ENCODE peak calls at places on chromosomes 16 and 17, in eight cellular contexts. Y is gastrocnemius medialis, D is prostate gland, L is stomach, V is endothelial cell of umbilical vein, N is left ventricle myocardium inferior, R is thoracic aorta, O is left lung. K is an unnamed sample. For H3K36me3, the result is how much of the 10 kb centered on the place peaks cover.

GRCh38 chr17:488993-489757 is 136.6 kb upstream of the RPH3AL start:
- DNase-seq in Y (no peak), D (no peak), L (no peak), V (peak), N (no peak), R (no peak), O (no peak), K (no peak)

GRCh38 chr17:18858567-18859245 is 775 bp downstream of the PRPSAP2 start:
- DNase-seq in Y (no peak), D (no peak), L (no peak), V (no peak), N (no peak), R (no peak), O (no peak), K (peak)

GRCh38 chr16:47234-47633 is 6.2 kb downstream of the POLR3K start:
- DNase-seq in Y (no peak), D (no peak), L (no peak), V (no peak), N (no peak), R (no peak), O (no peak), K (no peak)

GRCh38 chr16:88361775-88362174 is 21.0 kb upstream of the ZNF469 start:
- DNase-seq in Y (no peak), D (no peak), L (no peak), V (no peak), N (no peak), R (no peak), O (no peak), K (no peak)

GRCh38 chr17:8417806-8418205 is 17.9 kb upstream of the NDEL1 start:
- DNase-seq in Y (no peak), D (no peak), L (no peak), V (no peak), N (no peak), R (no peak), O (no peak), K (peak)

GRCh38 chr16:3902731-3903130 is 22.2 kb upstream of the CREBBP start:
- DNase-seq in Y (peak), D (no peak), L (no peak), V (no peak), N (no peak), R (no peak), O (no peak), K (no peak)

GRCh38 chr16:19696961-19697360 is 21.1 kb downstream of the KNOP1 start:
- DNase-seq in Y (no peak), D (no peak), L (no peak), V (no peak), N (no peak), R (no peak), O (no peak), K (no peak)

GRCh38 chr16:84924339-84925091 is 86.8 kb downstream of the ZDHHC7 start:
- DNase-seq in Y (peak), D (no peak), L (no peak), V (no peak), N (peak), R (no peak), O (no peak), K (no peak)

GRCh38 chr16:17283022-17283421 is 187.7 kb downstream of the XYLT1 start:
- DNase-seq in Y (no peak), D (no peak), L (no peak), V (no peak), N (no peak), R (no peak), O (no peak), K (no peak)

DNA sequence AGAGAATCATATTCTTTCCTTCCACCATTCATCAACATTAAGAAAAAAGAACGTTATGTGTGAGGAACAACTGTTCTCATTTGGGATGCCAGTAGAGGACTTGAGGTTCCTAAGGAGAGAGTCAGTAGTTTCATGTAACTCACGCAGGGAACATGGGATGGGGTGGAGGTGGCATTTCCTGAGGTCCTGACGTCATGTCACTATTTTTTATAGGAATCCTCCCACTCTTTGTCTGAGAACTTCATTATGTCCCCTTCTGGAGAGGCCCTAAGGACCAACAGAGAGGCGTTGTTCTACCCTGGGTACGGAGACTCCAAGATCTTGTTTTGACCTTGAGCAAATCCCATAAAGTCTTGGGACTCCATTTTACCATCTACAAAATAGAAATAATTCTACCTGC is 211.7 kb upstream of the SOX9 start:
- DNase-seq in Y (no peak), D (no peak), L (no peak), V (no peak), N (no peak), R (no peak), O (no peak), K (no peak)
- TF ChIP-seq CTCF in Y (no peak), D (no peak), L (no peak), V (no peak), N (no peak), R (no peak), O (no peak), K (no peak)

GRCh38 chr17:42543190-42544079 is 7.4 kb downstream of the NAGLU start:
- DNase-seq in Y (no peak), D (no peak), L (no peak), V (no peak), N (no peak), R (no peak), O (no peak), K (no peak)
- H3K36me3 ChIP-seq in Y (under half), D (under half), L (half or more), V (under half), N (half or more), R (under half), O (half or more), K (under half)

DNA sequence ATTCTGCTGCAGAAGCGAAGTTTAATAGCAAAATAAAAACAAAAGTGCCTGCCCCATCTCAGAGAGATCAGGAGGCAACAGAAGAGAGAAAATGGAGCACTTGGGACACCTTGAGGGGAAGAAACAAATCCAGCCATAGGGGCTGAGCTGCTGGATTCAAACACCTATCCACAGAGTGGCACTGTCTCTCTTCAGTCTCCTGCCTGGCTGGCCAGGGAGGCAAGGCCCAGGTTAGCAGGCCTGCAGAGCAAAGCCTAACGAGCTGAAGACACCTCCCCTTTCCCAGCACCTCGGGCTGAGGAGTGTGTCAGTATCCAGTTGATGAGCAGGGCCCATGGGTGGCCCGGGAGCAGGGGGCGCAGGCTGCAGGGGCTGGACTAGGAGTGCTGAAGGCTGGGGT is 8.8 kb upstream of the KRT31 start:
- DNase-seq in Y (no peak), D (no peak), L (no peak), V (no peak), N (no peak), R (no peak), O (no peak), K (peak)
- TF ChIP-seq CTCF in Y (no peak), D (no peak), L (no peak), V (no peak), N (no peak), R (no peak), O (no peak), K (peak)

GRCh38 chr17:63641678-63642077 is 19.5 kb downstream of the MAP3K3 start:
- DNase-seq in Y (peak), D (no peak), L (no peak), V (no peak), N (no peak), R (no peak), O (peak), K (no peak)

GRCh38 chr17:63639125-63639524 is 16.9 kb downstream of the MAP3K3 start:
- DNase-seq in Y (no peak), D (no peak), L (no peak), V (no peak), N (no peak), R (no peak), O (no peak), K (no peak)

GRCh38 chr17:63635787-63636186 is 13.6 kb downstream of the MAP3K3 start:
- DNase-seq in Y (no peak), D (no peak), L (no peak), V (no peak), N (no peak), R (no peak), O (no peak), K (no peak)

GRCh38 chr17:63635313-63635712 is 13.1 kb downstream of the MAP3K3 start:
- DNase-seq in Y (no peak), D (no peak), L (no peak), V (no peak), N (no peak), R (no peak), O (no peak), K (no peak)

GRCh38 chr17:63640038-63640437 is 17.8 kb downstream of the MAP3K3 start:
- DNase-seq in Y (no peak), D (no peak), L (no peak), V (no peak), N (no peak), R (no peak), O (no peak), K (no peak)
- H3K36me3 ChIP-seq in Y (under half), D (under half), L (under half), V (under half), N (under half), R (under half), O (under half), K (under half)

GRCh38 chr17:51435641-51436091 is 175.3 kb downstream of the UTP18 start:
- DNase-seq in Y (no peak), D (peak), L (peak), V (peak), N (peak), R (no peak), O (peak), K (peak)
- TF ChIP-seq CTCF in Y (no peak), D (no peak), L (peak), V (peak), N (peak), R (no peak), O (peak), K (peak)

GRCh38 chr16:22257440-22257839 is 39.8 kb upstream of the POLR3E start:
- DNase-seq in Y (no peak), D (no peak), L (no peak), V (no peak), N (no peak), R (no peak), O (no peak), K (no peak)

GRCh38 chr16:22264786-22265185 is 32.4 kb upstream of the POLR3E start:
- DNase-seq in Y (no peak), D (no peak), L (no peak), V (no peak), N (no peak), R (no peak), O (no peak), K (no peak)

GRCh38 chr16:22262460-22262859 is 34.7 kb upstream of the POLR3E start:
- DNase-seq in Y (no peak), D (no peak), L (no peak), V (peak), N (no peak), R (no peak), O (no peak), K (peak)

GRCh38 chr16:22265351-22265750 is 31.9 kb upstream of the POLR3E start:
- DNase-seq in Y (no peak), D (no peak), L (no peak), V (no peak), N (no peak), R (no peak), O (no peak), K (no peak)

GRCh38 chr16:22260490-22260889 is 36.7 kb upstream of the POLR3E start:
- DNase-seq in Y (no peak), D (no peak), L (no peak), V (no peak), N (no peak), R (no peak), O (no peak), K (no peak)
- H3K36me3 ChIP-seq in Y (under half), D (under half), L (half or more), V (under half), N (half or more), R (half or more), O (half or more), K (under half)

DNA sequence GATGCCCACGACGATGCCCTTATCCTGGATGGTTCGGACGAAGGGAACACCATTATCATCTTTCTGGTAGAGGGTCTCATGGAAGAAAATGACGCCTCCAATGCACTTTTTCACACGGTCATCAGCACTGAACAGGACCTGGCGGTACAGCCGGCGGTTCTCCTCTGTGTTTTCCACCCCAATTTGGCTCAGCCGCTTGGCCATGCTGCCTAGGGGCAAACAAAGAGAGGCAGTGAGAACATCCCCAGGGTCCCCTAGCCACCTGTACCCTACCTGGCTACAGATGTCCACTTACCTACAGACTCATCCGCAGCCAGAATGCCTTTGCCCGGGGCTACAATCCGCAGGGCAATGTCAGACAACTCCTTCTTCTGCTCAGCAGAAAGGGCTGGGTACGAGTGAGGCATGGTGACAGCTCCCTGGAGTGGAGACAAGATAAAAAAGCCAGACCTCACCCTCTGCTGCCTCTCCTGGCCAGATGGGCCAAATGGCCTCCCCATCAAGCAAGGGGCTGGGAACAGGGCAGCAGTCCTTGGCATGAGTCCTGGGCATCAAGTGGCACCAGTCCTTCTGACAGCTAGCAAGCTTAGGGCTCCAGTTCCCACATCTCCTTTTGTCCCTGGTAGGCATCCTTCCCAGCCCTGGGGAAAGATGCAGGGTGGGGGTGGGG is 1.4 kb downstream of the ALDOC start:
- DNase-seq in Y (no peak), D (no peak), L (no peak), V (no peak), N (peak), R (no peak), O (no peak), K (no peak)
- TF ChIP-seq CTCF in Y (no peak), D (no peak), L (no peak), V (no peak), N (peak), R (no peak), O (no peak), K (no peak)

GRCh38 chr17:76735006-76735405 is 2.1 kb downstream of the SRSF2 start:
- DNase-seq in Y (no peak), D (no peak), L (no peak), V (peak), N (no peak), R (no peak), O (no peak), K (peak)
- H3K36me3 ChIP-seq in Y (under half), D (under half), L (half or more), V (under half), N (half or more), R (under half), O (half or more), K (under half)

GRCh38 chr17:43983515-43984411 is 20.7 kb upstream of the NAGS start:
- DNase-seq in Y (no peak), D (no peak), L (peak), V (no peak), N (no peak), R (no peak), O (no peak), K (no peak)
- TF ChIP-seq CTCF in Y (no peak), D (no peak), L (no peak), V (peak), N (peak), R (no peak), O (no peak), K (peak)

GRCh38 chr17:62017912-62018311 is 47.2 kb downstream of the MED13 start:
- DNase-seq in Y (no peak), D (no peak), L (no peak), V (peak), N (no peak), R (no peak), O (no peak), K (peak)
- H3K36me3 ChIP-seq in Y (under half), D (under half), L (half or more), V (under half), N (half or more), R (under half), O (half or more), K (under half)

K was measured in bronchial epithelial cell.